ENCODE peak calls at places on chromosome 10, in five cellular contexts. S, R, O, T and C are unnamed samples.

GRCh38 chr10:74337330-74338016 is 186.5 kb downstream of the ADK start:
- DNase-seq in S (no peak), R (peak; percentile 6), O (peak; percentile 16), T (no peak), C (no peak)

GRCh38 chr10:21165489-21165888 is 268.4 kb upstream of the NEBL start:
- DNase-seq in S (no peak), R (no peak), O (no peak), T (no peak), C (no peak)

GRCh38 chr10:52491246-52492000 is 177.3 kb downstream of the DKK1 start:
- DNase-seq in S (no peak), R (peak; percentile 17), O (no peak), T (no peak), C (no peak)

GRCh38 chr10:63246361-63246760 is 113.2 kb downstream of the NRBF2 start:
- DNase-seq in S (no peak), R (no peak), O (no peak), T (no peak), C (no peak)

GRCh38 chr10:130029209-130029608 is 65.1 kb upstream of the EBF3 start:
- DNase-seq in S (no peak), R (no peak), O (no peak), T (no peak), C (no peak)

GRCh38 chr10:10313099-10313875 is 704.4 kb upstream of the CELF2 start:
- DNase-seq in S (no peak), R (no peak), O (no peak), T (no peak), C (no peak)

GRCh38 chr10:125375210-125375609 is 214.8 kb upstream of the CTBP2 start:
- DNase-seq in S (no peak), R (peak; percentile 46), O (peak; percentile 30), T (peak; percentile 0), C (no peak)

GRCh38 chr10:48517482-48517881 is 87.4 kb downstream of the ARHGAP22 start:
- DNase-seq in S (no peak), R (no peak), O (no peak), T (no peak), C (no peak)

GRCh38 chr10:79241990-79242619 is 105.2 kb upstream of the PPIF start:
- DNase-seq in S (peak; percentile 83), R (peak; percentile 71), O (no peak), T (no peak), C (peak; percentile 48)

GRCh38 chr10:96832721-96833219 is 672 bp downstream of the LCOR start:
- DNase-seq in S (peak; percentile 95), R (peak; percentile 61), O (peak; percentile 78), T (peak; percentile 83), C (peak; percentile 77)

GRCh38 chr10:122461367-122461728 is at the start of gene HTRA1:
- DNase-seq in S (peak; percentile 84), R (peak; percentile 70), O (peak; percentile 63), T (no peak), C (no peak)

GRCh38 chr10:122461729-122462532 is 578 bp downstream of the HTRA1 start:
- DNase-seq in S (no peak), R (peak; percentile 44), O (peak; percentile 47), T (no peak), C (no peak)

GRCh38 chr10:122464158-122464510 is 2.8 kb downstream of the HTRA1 start:
- DNase-seq in S (no peak), R (no peak), O (no peak), T (no peak), C (no peak)

GRCh38 chr10:122463466-122464157 is 2.3 kb downstream of the HTRA1 start:
- DNase-seq in S (no peak), R (no peak), O (no peak), T (no peak), C (no peak)

DNA sequence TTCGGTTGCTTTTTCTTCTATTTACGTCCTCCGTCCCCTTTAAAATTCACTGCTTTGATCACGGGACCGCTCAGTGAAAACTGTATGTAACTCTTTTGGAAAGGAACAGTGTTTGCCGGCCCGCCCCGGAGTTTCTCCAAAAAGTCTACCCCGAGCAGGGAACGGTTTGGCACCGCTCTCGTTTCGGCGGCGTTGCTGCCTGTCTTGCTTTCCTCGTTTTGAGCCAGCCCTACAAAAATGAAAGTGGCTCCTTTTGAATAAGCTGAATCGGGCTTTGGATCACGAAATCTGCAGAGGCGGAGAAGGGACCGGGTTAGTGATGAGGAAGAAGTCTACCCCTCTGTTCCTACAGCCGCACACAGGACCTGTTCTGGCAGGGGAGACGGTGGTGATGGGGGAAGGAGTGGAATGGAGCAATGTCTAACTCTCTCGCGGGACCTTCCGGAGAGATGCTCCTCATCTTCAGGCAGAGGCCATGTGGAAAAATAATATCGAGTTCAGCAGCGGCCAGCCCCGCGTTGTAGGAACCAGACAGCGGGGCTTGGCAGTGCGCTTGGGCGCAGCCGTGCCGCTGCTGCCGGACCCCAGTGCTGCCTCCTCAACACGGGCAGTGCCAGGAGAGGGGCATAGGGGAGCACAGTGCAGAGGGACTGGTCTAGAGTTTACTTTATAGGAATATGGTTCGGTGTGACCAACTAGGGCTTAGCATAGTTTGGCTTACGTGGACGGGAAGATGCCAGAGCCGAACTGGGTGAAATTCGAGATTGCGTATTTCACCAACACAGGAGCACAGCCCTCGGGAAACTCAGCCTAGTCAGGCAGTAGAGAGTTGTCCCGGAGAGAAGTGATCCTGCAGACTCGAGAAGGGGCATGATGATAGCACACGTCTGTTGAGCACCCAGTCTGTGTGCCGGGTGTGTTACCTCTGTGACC is 1.4 kb downstream of the HTRA1 start:
- DNase-seq in S (peak; percentile 56), R (peak; percentile 49), O (no peak), T (no peak), C (no peak)
- H3K4me2 ChIP-seq in S (peak overlapping the region; percentile 92), R (peak overlapping the region; percentile 86), O (peak overlapping the region; percentile 100), T (no peak overlapping the region), C (no peak overlapping the region)

GRCh38 chr10:114538544-114538906 is 119.5 kb downstream of the ABLIM1 start:
- DNase-seq in S (no peak), R (no peak), O (no peak), T (no peak), C (peak; percentile 70)

GRCh38 chr10:114539623-114540022 is 118.5 kb downstream of the ABLIM1 start:
- DNase-seq in S (no peak), R (no peak), O (no peak), T (no peak), C (no peak)

GRCh38 chr10:114540191-114540590 is 117.9 kb downstream of the ABLIM1 start:
- DNase-seq in S (no peak), R (no peak), O (no peak), T (no peak), C (no peak)

GRCh38 chr10:114541081-114541833 is 116.8 kb downstream of the ABLIM1 start:
- DNase-seq in S (no peak), R (peak; percentile 89), O (no peak), T (no peak), C (no peak)

GRCh38 chr10:114537791-114538543 is 120.1 kb downstream of the ABLIM1 start:
- DNase-seq in S (no peak), R (no peak), O (no peak), T (no peak), C (no peak)
- H3K4me2 ChIP-seq in S (no peak overlapping the region), R (no peak overlapping the region), O (no peak overlapping the region), T (no peak overlapping the region), C (peak overlapping the region; percentile 47)

GRCh38 chr10:6350609-6351008 is 147.9 kb downstream of the PFKFB3 start:
- DNase-seq in S (no peak), R (no peak), O (no peak), T (no peak), C (no peak)

GRCh38 chr10:6348091-6348862 is 145.5 kb downstream of the PFKFB3 start:
- DNase-seq in S (no peak), R (no peak), O (no peak), T (no peak), C (peak; percentile 93)

GRCh38 chr10:6347391-6347951 is 144.7 kb downstream of the PFKFB3 start:
- DNase-seq in S (no peak), R (no peak), O (no peak), T (no peak), C (peak; percentile 46)

GRCh38 chr10:6351540-6351939 is 148.8 kb downstream of the PFKFB3 start:
- DNase-seq in S (no peak), R (no peak), O (peak; percentile 19), T (no peak), C (no peak)

GRCh38 chr10:6349846-6350245 is 147.1 kb downstream of the PFKFB3 start:
- DNase-seq in S (no peak), R (no peak), O (no peak), T (no peak), C (no peak)
- H3K4me2 ChIP-seq in S (no peak overlapping the region), R (no peak overlapping the region), O (no peak overlapping the region), T (no peak overlapping the region), C (no peak overlapping the region)

GRCh38 chr10:97888641-97889262 is 39.1 kb downstream of the GOLGA7B start:
- DNase-seq in S (peak; percentile 88), R (peak; percentile 82), O (peak; percentile 74), T (peak; percentile 17), C (no peak)
- H3K4me2 ChIP-seq in S (peak overlapping the region; percentile 44), R (peak overlapping the region; percentile 22), O (peak overlapping the region; percentile 93), T (no peak overlapping the region), C (no peak overlapping the region)